ENCODE peak calls at places on chromosome 17, in seven cellular contexts. P is caudate nucleus; D is CD8-positive, alpha-beta T cell; R is stomach; M is upper lobe of left lung; Z is adrenal gland; V is esophagus squamous epithelium. A is an unnamed sample.

GRCh38 chr17:76805319-76805718 is 62.9 kb upstream of the MGAT5B start:
- DNase-seq in Z (no peak), R (no peak), D (no peak), P (no peak), V (no peak), M (no peak), A (no peak)

GRCh38 chr17:81057777-81058176 is 22.8 kb downstream of the BAIAP2 start:
- DNase-seq in R (no peak), Z (no peak), D (no peak), P (no peak), M (no peak), V (no peak), A (no peak)

GRCh38 chr17:38743556-38744171 is 4.5 kb downstream of the PCGF2 start:
- DNase-seq in V (no peak), P (no peak), R (no peak), D (no peak), Z (peak), M (peak), A (no peak)

GRCh38 chr17:21528031-21528684 is 152.0 kb downstream of the KCNJ12 start:
- DNase-seq in M (no peak), P (no peak), V (no peak), D (no peak), R (no peak), Z (no peak), A (no peak)

GRCh38 chr17:2893422-2893914 is 97.2 kb downstream of the RAP1GAP2 start:
- DNase-seq in Z (peak), R (peak), M (no peak), V (no peak), D (no peak), P (peak), A (no peak)

GRCh38 chr17:36133629-36134259 is 30.1 kb downstream of the CCL4 start:
- DNase-seq in V (no peak), D (no peak), M (no peak), P (no peak), Z (peak), R (no peak), A (no peak)

GRCh38 chr17:179721-180379 is 1.6 kb downstream of the DOC2B start:
- DNase-seq in R (no peak), D (no peak), P (no peak), M (no peak), V (no peak), Z (no peak), A (no peak)

GRCh38 chr17:27759528-27759927 is 40.8 kb downstream of the NOS2 start:
- DNase-seq in V (no peak), P (no peak), M (no peak), D (no peak), Z (no peak), R (no peak), A (no peak)

GRCh38 chr17:6677158-6677831 is 25.7 kb downstream of the C17orf100 start:
- DNase-seq in R (peak), Z (no peak), V (no peak), M (no peak), D (no peak), P (no peak), A (no peak)

GRCh38 chr17:69269174-69269998 is 40.8 kb upstream of the ABCA10 start:
- DNase-seq in V (no peak), M (no peak), P (no peak), Z (no peak), D (no peak), R (no peak), A (no peak)

GRCh38 chr17:73347355-73347754 is 35.6 kb upstream of the CDC42EP4 start:
- DNase-seq in Z (no peak), M (no peak), R (no peak), D (no peak), P (peak), V (no peak), A (no peak)

GRCh38 chr17:54967621-54968258 is 714 bp downstream of the COX11 start:
- DNase-seq in D (no peak), V (no peak), P (no peak), Z (no peak), R (no peak), M (peak), A (no peak)

GRCh38 chr17:77999413-78000173 is 41.1 kb downstream of the TNRC6C start:
- DNase-seq in P (no peak), M (no peak), Z (no peak), V (no peak), R (no peak), D (no peak), A (no peak)

GRCh38 chr17:45384800-45385262 is 47.8 kb downstream of the ARHGAP27 start:
- DNase-seq in R (no peak), D (no peak), P (no peak), Z (no peak), V (no peak), M (no peak), A (no peak)

GRCh38 chr17:7133424-7133823 is 18.8 kb upstream of the ASGR2 start:
- DNase-seq in Z (peak), D (peak), P (no peak), M (peak), V (no peak), R (no peak), A (no peak)

GRCh38 chr17:21375757-21376584 is at the start of gene KCNJ12:
- DNase-seq in P (peak), Z (no peak), M (no peak), V (no peak), R (peak), D (no peak), A (no peak)

GRCh38 chr17:49992191-49992932 is 2.7 kb downstream of the DLX3 start:
- DNase-seq in M (no peak), Z (no peak), P (no peak), R (no peak), V (no peak), D (no peak), A (no peak)

GRCh38 chr17:58285422-58285810 is 4.7 kb upstream of the MPO start:
- DNase-seq in P (no peak), D (no peak), R (no peak), Z (no peak), V (no peak), M (no peak), A (no peak)

GRCh38 chr17:69373069-69373468 is 41.4 kb upstream of the MAP2K6 start:
- DNase-seq in R (no peak), Z (no peak), D (no peak), M (no peak), V (no peak), P (no peak), A (no peak)

GRCh38 chr17:16652847-16653366 is 743 bp downstream of the ZNF624 start:
- DNase-seq in D (no peak), Z (no peak), P (no peak), M (no peak), R (no peak), V (no peak), A (no peak)

GRCh38 chr17:10357768-10358167 is 15.0 kb downstream of the MYH13 start:
- DNase-seq in P (no peak), M (no peak), V (no peak), R (no peak), Z (no peak), D (peak), A (no peak)

GRCh38 chr17:82911822-82912221 is 72.0 kb upstream of the ZNF750 start:
- DNase-seq in V (no peak), M (peak), P (no peak), R (no peak), D (no peak), Z (no peak), A (no peak)

GRCh38 chr17:19260958-19261357 is 23.8 kb downstream of the EPN2 start:
- DNase-seq in M (no peak), D (no peak), R (no peak), Z (no peak), V (no peak), P (no peak), A (no peak)

GRCh38 chr17:53780320-53780719 is 42.4 kb upstream of the KIF2B start:
- DNase-seq in V (no peak), R (no peak), P (no peak), D (no peak), Z (no peak), M (no peak), A (no peak)

GRCh38 chr17:40106760-40107265 is 6.4 kb upstream of the NR1D1 start:
- DNase-seq in M (no peak), P (peak), R (no peak), Z (no peak), D (no peak), V (no peak), A (no peak)

GRCh38 chr17:42459256-42459982 is 741 bp downstream of the ATP6V0A1 start:
- DNase-seq in Z (peak), V (no peak), D (no peak), R (peak), P (peak), M (peak), A (no peak)

GRCh38 chr17:40283662-40284061 is 4.0 kb upstream of the CDC6 start:
- DNase-seq in V (no peak), Z (no peak), D (no peak), P (no peak), M (no peak), R (no peak), A (no peak)

GRCh38 chr17:43661699-43662431 is at the start of gene MEOX1:
- DNase-seq in P (no peak), V (no peak), R (no peak), M (no peak), Z (no peak), D (no peak), A (no peak)

DNA sequence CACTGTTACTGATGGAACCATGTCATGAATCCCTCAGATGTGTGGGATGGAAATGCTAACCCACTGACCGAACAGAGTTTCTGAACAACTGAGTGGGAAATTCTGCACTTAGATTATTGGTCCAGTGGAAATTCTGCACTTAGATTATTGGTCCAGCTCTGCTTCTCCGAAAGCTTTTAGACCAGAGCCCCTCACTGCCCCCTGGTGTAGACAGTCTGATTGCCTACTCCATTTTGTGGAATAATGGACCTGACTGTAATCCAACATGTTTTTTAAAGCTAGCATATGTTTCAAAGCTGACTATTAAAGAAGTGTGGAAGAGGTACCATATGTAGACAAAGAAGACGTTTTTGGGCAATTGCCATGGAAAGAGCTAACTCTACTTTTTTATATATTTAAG is 50.3 kb upstream of the TBX2 start:
- DNase-seq in D (no peak), M (no peak), Z (no peak), R (no peak), V (no peak), P (no peak), A (no peak)
- H3K27ac ChIP-seq in D (no peak), M (no peak), Z (no peak), R (no peak), V (no peak), P (no peak), A (no peak)

GRCh38 chr17:31596382-31597323 is 205.2 kb downstream of the RAB11FIP4 start:
- DNase-seq in M (peak), R (no peak), P (peak), D (no peak), V (no peak), Z (peak), A (no peak)
- H3K27ac ChIP-seq in M (peak), R (no peak), P (peak), D (no peak), V (peak), Z (peak), A (no peak)

DNA sequence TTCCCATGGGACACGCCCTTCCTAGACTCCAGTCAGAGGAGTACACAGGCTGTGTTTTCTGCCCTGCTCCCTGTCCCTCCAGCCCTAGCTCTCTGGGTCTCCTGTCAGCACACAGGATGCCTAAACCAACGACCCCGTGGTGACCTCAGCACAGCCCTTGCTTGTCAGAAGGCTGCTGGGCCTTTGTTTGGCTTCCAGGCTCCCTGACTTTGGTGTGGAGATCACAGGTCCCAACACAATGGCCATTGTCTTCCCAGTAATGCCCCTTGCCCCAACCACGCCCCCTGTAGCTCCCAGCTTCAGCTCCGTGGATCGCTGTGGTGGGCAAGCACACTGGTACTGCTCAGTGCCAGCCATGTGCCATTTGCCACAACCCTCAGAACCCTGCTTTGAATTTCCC is 15.0 kb downstream of the HNF1B start:
- DNase-seq in R (no peak), M (no peak), D (no peak), Z (no peak), P (no peak), V (no peak), A (no peak)
- H3K27ac ChIP-seq in R (no peak), M (no peak), D (no peak), Z (no peak), P (no peak), V (no peak), A (no peak)

GRCh38 chr17:61331886-61332285 is 67.8 kb upstream of the TBX2 start:
- DNase-seq in Z (no peak), M (no peak), V (no peak), D (no peak), R (no peak), P (no peak), A (no peak)

GRCh38 chr17:61334673-61335072 is 65.0 kb upstream of the TBX2 start:
- DNase-seq in R (no peak), D (no peak), V (no peak), Z (no peak), M (no peak), P (no peak), A (no peak)

GRCh38 chr17:61331178-61331577 is 68.5 kb upstream of the TBX2 start:
- DNase-seq in M (no peak), P (no peak), Z (no peak), R (no peak), D (no peak), V (no peak), A (no peak)

GRCh38 chr17:61335105-61335844 is 64.4 kb upstream of the TBX2 start:
- DNase-seq in V (no peak), Z (peak), R (no peak), P (no peak), M (no peak), D (no peak), A (no peak)

DNA sequence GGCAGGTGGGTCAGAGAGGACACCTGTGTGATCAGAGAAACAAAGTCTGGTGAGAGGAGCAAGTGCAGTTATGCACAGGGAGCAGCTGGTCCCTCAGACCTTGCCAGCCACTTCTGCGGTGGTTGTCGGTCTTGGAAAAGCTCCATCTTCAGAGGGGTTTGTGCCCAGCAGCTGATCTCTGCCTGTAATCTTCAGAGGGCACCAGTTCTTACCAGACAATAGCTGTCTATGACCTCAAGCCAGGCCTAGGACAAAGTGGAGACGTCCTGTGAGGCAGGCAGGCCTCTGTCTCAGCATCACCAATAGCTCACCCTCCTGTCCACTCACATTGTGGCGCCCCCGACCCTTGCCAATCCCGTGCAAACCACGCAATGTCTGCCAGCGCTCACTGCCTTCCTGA is 66.5 kb upstream of the TBX2 start:
- DNase-seq in M (no peak), Z (no peak), P (no peak), R (no peak), V (no peak), D (no peak), A (no peak)
- H3K27ac ChIP-seq in M (no peak), Z (no peak), P (no peak), R (no peak), V (no peak), D (no peak), A (no peak)

DNA sequence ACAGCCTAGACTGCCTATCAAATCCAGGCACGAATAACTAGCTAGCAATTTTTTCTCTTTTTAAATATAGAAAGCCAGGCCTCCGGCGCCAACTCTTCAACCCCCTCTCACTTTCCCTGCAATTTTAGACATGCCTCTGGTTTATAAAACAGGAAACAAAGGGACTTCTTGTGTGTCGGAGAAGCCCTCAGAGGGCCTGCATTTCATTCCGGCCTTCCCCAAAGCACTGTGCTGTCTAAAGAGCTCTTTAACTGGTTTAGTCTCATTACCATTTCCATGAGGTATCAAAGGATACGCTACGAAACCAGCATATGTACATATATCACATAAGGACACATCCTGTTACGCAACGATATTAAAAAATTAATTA is 244.7 kb downstream of the STX8 start:
- DNase-seq in Z (no peak), P (peak), R (no peak), M (no peak), D (no peak), V (no peak), A (no peak)
- H3K27ac ChIP-seq in Z (no peak), P (peak), R (no peak), M (no peak), D (no peak), V (no peak), A (no peak)

DNA sequence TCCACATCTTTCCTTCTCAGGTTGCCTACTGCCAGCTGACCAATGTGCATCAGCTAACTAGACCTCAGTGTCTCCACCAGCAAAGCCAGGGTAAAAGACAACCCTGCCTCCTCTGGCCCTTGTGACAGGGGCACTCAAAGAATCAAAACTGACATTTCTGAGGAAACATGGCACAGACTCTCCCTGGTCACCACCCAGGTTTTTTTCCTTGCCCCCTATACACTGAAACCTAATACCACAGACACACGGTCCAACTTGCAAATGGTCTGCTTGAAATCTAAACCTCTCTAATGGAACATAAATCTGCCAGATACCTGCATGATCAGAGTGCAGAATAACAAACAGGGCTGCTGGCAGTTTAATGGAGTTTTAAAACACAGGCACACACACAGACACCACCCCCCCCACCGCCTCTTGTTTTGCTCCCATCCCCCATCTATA is 19.5 kb upstream of the CORO6 start:
- DNase-seq in Z (no peak), P (no peak), D (no peak), M (no peak), V (no peak), R (no peak), A (no peak)
- H3K27ac ChIP-seq in Z (no peak), P (no peak), D (no peak), M (peak), V (no peak), R (no peak), A (no peak)